ENCODE peak calls at places on chromosomes 1 and 21, in four cellular contexts. T, A, R and H are unnamed samples.

GRCh38 chr1:27509127-27510080 is 19.4 kb upstream of the WASF2 start:
- DNase-seq in T (no peak), A (no peak), R (no peak), H (no peak)

GRCh38 chr1:102241431-102242338 is 245.0 kb upstream of the OLFM3 start:
- DNase-seq in T (no peak), A (no peak), R (no peak), H (no peak)

GRCh38 chr1:39409055-39409816 is 82.2 kb upstream of the BMP8A start:
- DNase-seq in T (no peak), A (peak; percentile 87), R (peak; percentile 70), H (no peak)

GRCh38 chr1:78231477-78231876 is 185.7 kb downstream of the GIPC2 start:
- DNase-seq in T (no peak), A (no peak), R (no peak), H (no peak)

GRCh38 chr1:109769335-109770078 is 5.8 kb upstream of the EPS8L3 start:
- DNase-seq in T (peak; percentile 15), A (peak; percentile 74), R (no peak), H (no peak)

GRCh38 chr1:111768023-111768422 is 12.3 kb downstream of the DDX20 start:
- DNase-seq in T (no peak), A (no peak), R (no peak), H (no peak)

GRCh38 chr1:229972600-229973296 is 94.3 kb upstream of the GALNT2 start:
- DNase-seq in T (no peak), A (no peak), R (no peak), H (no peak)

GRCh38 chr1:230972855-230973271 is 5.8 kb downstream of the TTC13 start:
- DNase-seq in T (no peak), A (peak; percentile 47), R (no peak), H (peak; percentile 41)

GRCh38 chr1:241136401-241136800 is 220.6 kb downstream of the RGS7 start:
- DNase-seq in T (no peak), A (no peak), R (no peak), H (no peak)

GRCh38 chr1:115437146-115437639 is 99.1 kb upstream of the NGF start:
- DNase-seq in T (no peak), A (no peak), R (no peak), H (no peak)

GRCh38 chr21:26653431-26653830 is 80.3 kb upstream of the CYYR1 start:
- DNase-seq in T (no peak), A (no peak), R (no peak), H (no peak)

GRCh38 chr1:244092293-244093264 is 41.5 kb downstream of the ZBTB18 start:
- DNase-seq in T (no peak), A (peak; percentile 86), R (no peak), H (no peak)

GRCh38 chr1:204455063-204455830 is 39.4 kb downstream of the PIK3C2B start:
- DNase-seq in T (no peak), A (no peak), R (no peak), H (no peak)

GRCh38 chr1:151012684-151013471 is 4.6 kb downstream of the PRUNE1 start:
- DNase-seq in T (no peak), A (no peak), R (no peak), H (no peak)

GRCh38 chr1:212413902-212414327 is 771 bp downstream of the PACC1 start:
- DNase-seq in T (no peak), A (peak; percentile 11), R (no peak), H (no peak)

GRCh38 chr1:89382479-89382878 is 18.6 kb downstream of the GBP6 start:
- DNase-seq in T (no peak), A (no peak), R (no peak), H (no peak)

GRCh38 chr1:155086182-155086741 is 7.6 kb downstream of the EFNA3 start:
- DNase-seq in T (peak; percentile 56), A (peak; percentile 37), R (peak; percentile 60), H (peak; percentile 82)

GRCh38 chr1:33010946-33011731 is 25.5 kb downstream of the AK2 start:
- DNase-seq in T (peak; percentile 69), A (peak; percentile 55), R (peak; percentile 90), H (no peak)

GRCh38 chr1:55632058-55632457 is 416.9 kb upstream of the USP24 start:
- DNase-seq in T (no peak), A (peak; percentile 80), R (no peak), H (no peak)

GRCh38 chr1:232269988-232270387 is 359.9 kb downstream of the SIPA1L2 start:
- DNase-seq in T (no peak), A (no peak), R (no peak), H (no peak)

GRCh38 chr1:59520759-59521442 is 224.0 kb downstream of the FGGY start:
- DNase-seq in T (no peak), A (peak; percentile 25), R (peak; percentile 38), H (no peak)

GRCh38 chr21:45030637-45031218 is 43.7 kb upstream of the ADARB1 start:
- DNase-seq in T (no peak), A (peak; percentile 59), R (peak; percentile 61), H (no peak)

GRCh38 chr1:48878191-48878940 is 101.7 kb upstream of the BEND5 start:
- DNase-seq in T (no peak), A (peak; percentile 93), R (no peak), H (no peak)

GRCh38 chr1:85421179-85421578 is 43.8 kb downstream of the DDAH1 start:
- DNase-seq in T (no peak), A (peak; percentile 49), R (no peak), H (no peak)

GRCh38 chr1:226276077-226276682 is 32.8 kb downstream of the LIN9 start:
- DNase-seq in T (no peak), A (no peak), R (no peak), H (no peak)

GRCh38 chr1:9111957-9112356 is 16.9 kb downstream of the GPR157 start:
- DNase-seq in T (no peak), A (no peak), R (no peak), H (no peak)

GRCh38 chr1:115314111-115314510 is 23.9 kb downstream of the NGF start:
- DNase-seq in T (no peak), A (no peak), R (no peak), H (no peak)

GRCh38 chr1:162359523-162360236 is 17.0 kb downstream of the SPATA46 start:
- DNase-seq in T (no peak), A (no peak), R (no peak), H (no peak)

GRCh38 chr1:243547906-243548305 is 292.1 kb downstream of the SDCCAG8 start:
- DNase-seq in T (no peak), A (no peak), R (no peak), H (no peak)

GRCh38 chr1:43949663-43950062 is 2.9 kb downstream of the IPO13 start:
- DNase-seq in T (no peak), A (no peak), R (peak; percentile 43), H (no peak)

GRCh38 chr1:31977361-31978131 is 36.1 kb upstream of the KHDRBS1 start:
- DNase-seq in T (no peak), A (peak; percentile 94), R (peak; percentile 8), H (no peak)

GRCh38 chr1:70008658-70009057 is 196.7 kb downstream of the LRRC40 start:
- DNase-seq in T (no peak), A (no peak), R (no peak), H (no peak)

GRCh38 chr1:97384294-97384952 is 536.4 kb downstream of the DPYD start:
- DNase-seq in T (no peak), A (peak; percentile 75), R (no peak), H (no peak)

GRCh38 chr1:20634594-20635084 is 1.4 kb downstream of the PINK1 start:
- DNase-seq in T (peak; percentile 67), A (peak; percentile 33), R (peak; percentile 44), H (no peak)

GRCh38 chr1:108708726-108709660 is 3.7 kb upstream of the FNDC7 start:
- DNase-seq in T (no peak), A (no peak), R (no peak), H (peak; percentile 48)
- TF ChIP-seq CTCF in T (no peak), A (peak; percentile 11), R (peak; percentile 16), H (peak; percentile 53)

GRCh38 chr21:33132054-33132453 is 62.1 kb downstream of the OLIG1 start:
- DNase-seq in T (no peak), A (no peak), R (no peak), H (no peak)
- TF ChIP-seq CTCF in T (no peak), A (no peak), R (no peak), H (no peak)

GRCh38 chr21:37758997-37759396 is 157.3 kb downstream of the KCNJ6 start:
- DNase-seq in T (peak; percentile 40), A (peak; percentile 63), R (no peak), H (no peak)

GRCh38 chr21:37759777-37760176 is 156.5 kb downstream of the KCNJ6 start:
- DNase-seq in T (no peak), A (no peak), R (no peak), H (no peak)

GRCh38 chr21:37753122-37753599 is 163.1 kb downstream of the KCNJ6 start:
- DNase-seq in T (no peak), A (no peak), R (no peak), H (no peak)

GRCh38 chr21:37762606-37763005 is 153.7 kb downstream of the KCNJ6 start:
- DNase-seq in T (no peak), A (peak; percentile 14), R (no peak), H (no peak)

DNA sequence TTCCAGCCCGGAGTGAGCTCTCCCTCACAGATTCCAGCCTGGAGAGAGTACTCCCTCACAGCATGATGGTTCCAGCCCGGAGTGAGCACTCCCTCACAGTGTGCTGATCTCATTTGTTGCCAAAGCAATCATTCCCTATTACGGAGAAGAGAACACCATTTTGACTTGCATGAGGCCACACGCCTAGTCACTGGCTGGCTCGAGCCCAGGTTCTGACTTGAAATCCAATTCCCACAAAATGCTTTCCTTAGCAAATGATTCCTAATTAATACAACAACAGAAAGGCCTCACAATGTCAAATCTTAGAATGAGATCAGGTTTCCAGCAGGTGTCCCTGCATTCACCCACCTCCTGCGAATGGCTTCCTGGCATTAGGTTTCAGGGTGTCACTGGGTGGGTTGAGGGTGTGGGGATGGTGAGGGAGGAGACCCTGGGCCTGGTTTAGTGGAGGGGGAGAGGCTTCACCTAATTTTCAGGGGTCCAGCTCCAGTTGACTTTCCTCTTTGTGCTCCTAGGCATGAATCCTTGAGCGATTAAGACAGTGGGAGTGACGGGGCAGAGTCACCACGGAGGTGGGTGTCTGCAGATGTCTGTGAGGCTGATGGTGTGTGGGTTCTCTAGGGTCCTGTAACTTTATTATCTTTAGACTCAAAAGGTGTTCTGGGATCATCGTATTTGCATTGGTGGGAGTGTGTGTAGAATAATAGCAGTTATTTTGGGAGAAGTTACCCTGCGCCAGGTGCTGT is 158.5 kb downstream of the KCNJ6 start:
- DNase-seq in T (no peak), A (no peak), R (no peak), H (no peak)
- TF ChIP-seq CTCF in T (no peak), A (no peak), R (no peak), H (no peak)

GRCh38 chr1:104989012-104989411 is 1239.3 kb downstream of the AMY1C start:
- DNase-seq in T (no peak), A (no peak), R (no peak), H (no peak)
- TF ChIP-seq CTCF in T (no peak), A (no peak), R (no peak), H (no peak)